ENCODE peak calls at places on chromosomes 13 and 19, in eight cellular contexts. One of them, this sample, is unnamed.

GRCh38 chr13:47418206-47418920 is 521.5 kb upstream of the HTR2A start:
- DNase-seq in pancreas: no peak
- DNase-seq in brain microvascular endothelial cell: no peak
- DNase-seq in heart left ventricle: no peak
- DNase-seq in cardiac muscle cell: no peak
- DNase-seq in heart right ventricle: no peak
- DNase-seq in GM12878: no peak
- DNase-seq in IMR-90: no peak
- DNase-seq in this sample: no peak

GRCh38 chr13:77492982-77493381 is 42.5 kb upstream of the SCEL start:
- DNase-seq in pancreas: no peak
- DNase-seq in brain microvascular endothelial cell: peak; percentile 14
- DNase-seq in heart left ventricle: no peak
- DNase-seq in cardiac muscle cell: peak; percentile 42
- DNase-seq in heart right ventricle: no peak
- DNase-seq in GM12878: no peak
- DNase-seq in IMR-90: no peak
- DNase-seq in this sample: no peak

GRCh38 chr19:50926144-50926543 is 14.9 kb upstream of the KLK4 start:
- DNase-seq in pancreas: no peak
- DNase-seq in brain microvascular endothelial cell: no peak
- DNase-seq in heart left ventricle: no peak
- DNase-seq in cardiac muscle cell: no peak
- DNase-seq in heart right ventricle: no peak
- DNase-seq in GM12878: no peak
- DNase-seq in IMR-90: no peak
- DNase-seq in this sample: no peak

GRCh38 chr13:39552233-39552632 is 50.8 kb downstream of the LHFPL6 start:
- DNase-seq in pancreas: no peak
- DNase-seq in brain microvascular endothelial cell: no peak
- DNase-seq in heart left ventricle: no peak
- DNase-seq in cardiac muscle cell: no peak
- DNase-seq in heart right ventricle: no peak
- DNase-seq in GM12878: no peak
- DNase-seq in IMR-90: no peak
- DNase-seq in this sample: no peak

GRCh38 chr13:108924154-108924940 is 294.9 kb downstream of the MYO16 start:
- DNase-seq in pancreas: no peak
- DNase-seq in brain microvascular endothelial cell: peak; percentile 68
- DNase-seq in heart left ventricle: no peak
- DNase-seq in cardiac muscle cell: no peak
- DNase-seq in heart right ventricle: no peak
- DNase-seq in GM12878: no peak
- DNase-seq in IMR-90: peak; percentile 84
- DNase-seq in this sample: no peak

GRCh38 chr13:53198017-53198416 is 169.4 kb downstream of the OLFM4 start:
- DNase-seq in pancreas: no peak
- DNase-seq in brain microvascular endothelial cell: no peak
- DNase-seq in heart left ventricle: no peak
- DNase-seq in cardiac muscle cell: no peak
- DNase-seq in heart right ventricle: no peak
- DNase-seq in GM12878: no peak
- DNase-seq in IMR-90: no peak
- DNase-seq in this sample: no peak

GRCh38 chr19:2022289-2022688 is 6.8 kb upstream of the BTBD2 start:
- DNase-seq in pancreas: no peak
- DNase-seq in brain microvascular endothelial cell: no peak
- DNase-seq in heart left ventricle: no peak
- DNase-seq in cardiac muscle cell: no peak
- DNase-seq in heart right ventricle: no peak
- DNase-seq in GM12878: no peak
- DNase-seq in IMR-90: no peak
- DNase-seq in this sample: no peak

GRCh38 chr19:9009431-9009830 is 778 bp downstream of the MUC16 start:
- DNase-seq in pancreas: no peak
- DNase-seq in brain microvascular endothelial cell: no peak
- DNase-seq in heart left ventricle: no peak
- DNase-seq in cardiac muscle cell: no peak
- DNase-seq in heart right ventricle: no peak
- DNase-seq in GM12878: no peak
- DNase-seq in IMR-90: no peak
- DNase-seq in this sample: no peak

GRCh38 chr19:17681505-17682125 is 6.5 kb downstream of the UNC13A start:
- DNase-seq in pancreas: no peak
- DNase-seq in brain microvascular endothelial cell: peak; percentile 31
- DNase-seq in heart left ventricle: no peak
- DNase-seq in cardiac muscle cell: peak; percentile 58
- DNase-seq in heart right ventricle: peak; percentile 55
- DNase-seq in GM12878: no peak
- DNase-seq in IMR-90: peak; percentile 56
- DNase-seq in this sample: no peak

GRCh38 chr19:19347401-19347800 is 26.8 kb downstream of the MAU2 start:
- DNase-seq in pancreas: no peak
- DNase-seq in brain microvascular endothelial cell: no peak
- DNase-seq in heart left ventricle: no peak
- DNase-seq in cardiac muscle cell: no peak
- DNase-seq in heart right ventricle: no peak
- DNase-seq in GM12878: no peak
- DNase-seq in IMR-90: no peak
- DNase-seq in this sample: no peak

GRCh38 chr19:14517446-14517839 is 754 bp downstream of the DNAJB1 start:
- DNase-seq in pancreas: no peak
- DNase-seq in brain microvascular endothelial cell: no peak
- DNase-seq in heart left ventricle: no peak
- DNase-seq in cardiac muscle cell: peak; percentile 37
- DNase-seq in heart right ventricle: no peak
- DNase-seq in GM12878: no peak
- DNase-seq in IMR-90: peak; percentile 28
- DNase-seq in this sample: no peak

GRCh38 chr19:51660975-51661600 is 14.5 kb upstream of the SIGLEC14 start:
- DNase-seq in pancreas: peak; percentile 63
- DNase-seq in brain microvascular endothelial cell: peak; percentile 77
- DNase-seq in heart left ventricle: peak; percentile 74
- DNase-seq in cardiac muscle cell: peak; percentile 90
- DNase-seq in heart right ventricle: peak; percentile 49
- DNase-seq in GM12878: no peak
- DNase-seq in IMR-90: peak; percentile 72
- DNase-seq in this sample: peak; percentile 73

GRCh38 chr19:16825312-16826168 is 3.7 kb upstream of the SIN3B start:
- DNase-seq in pancreas: peak; percentile 47
- DNase-seq in brain microvascular endothelial cell: peak; percentile 50
- DNase-seq in heart left ventricle: no peak
- DNase-seq in cardiac muscle cell: peak; percentile 86
- DNase-seq in heart right ventricle: peak; percentile 50
- DNase-seq in GM12878: no peak
- DNase-seq in IMR-90: peak; percentile 63
- DNase-seq in this sample: peak; percentile 60

GRCh38 chr13:66532146-66532545 is 698.0 kb downstream of the PCDH9 start:
- DNase-seq in pancreas: no peak
- DNase-seq in brain microvascular endothelial cell: peak; percentile 62
- DNase-seq in heart left ventricle: no peak
- DNase-seq in cardiac muscle cell: peak; percentile 30
- DNase-seq in heart right ventricle: no peak
- DNase-seq in GM12878: no peak
- DNase-seq in IMR-90: peak; percentile 90
- DNase-seq in this sample: no peak

GRCh38 chr13:73842621-73843020 is 291.6 kb downstream of the KLF12 start:
- DNase-seq in pancreas: no peak
- DNase-seq in brain microvascular endothelial cell: peak; percentile 39
- DNase-seq in heart left ventricle: no peak
- DNase-seq in cardiac muscle cell: no peak
- DNase-seq in heart right ventricle: no peak
- DNase-seq in GM12878: no peak
- DNase-seq in IMR-90: peak; percentile 37
- DNase-seq in this sample: no peak

GRCh38 chr19:42273407-42274064 is 4.5 kb downstream of the CIC start:
- DNase-seq in pancreas: no peak
- DNase-seq in brain microvascular endothelial cell: no peak
- DNase-seq in heart left ventricle: no peak
- DNase-seq in cardiac muscle cell: no peak
- DNase-seq in heart right ventricle: no peak
- DNase-seq in GM12878: no peak
- DNase-seq in IMR-90: no peak
- DNase-seq in this sample: no peak

GRCh38 chr19:48452656-48453480 is 2.5 kb upstream of the KCNJ14 start:
- DNase-seq in pancreas: no peak
- DNase-seq in brain microvascular endothelial cell: no peak
- DNase-seq in heart left ventricle: no peak
- DNase-seq in cardiac muscle cell: no peak
- DNase-seq in heart right ventricle: no peak
- DNase-seq in GM12878: no peak
- DNase-seq in IMR-90: no peak
- DNase-seq in this sample: no peak

GRCh38 chr19:12156254-12157058 is at the start of gene ZNF625:
- DNase-seq in pancreas: peak; percentile 89
- DNase-seq in brain microvascular endothelial cell: peak; percentile 85
- DNase-seq in heart left ventricle: peak; percentile 93
- DNase-seq in cardiac muscle cell: peak; percentile 92
- DNase-seq in heart right ventricle: peak; percentile 88
- DNase-seq in GM12878: peak; percentile 39
- DNase-seq in IMR-90: peak; percentile 87
- DNase-seq in this sample: peak; percentile 81

GRCh38 chr19:12162882-12163806 is at the start of gene ZNF136:
- DNase-seq in pancreas: peak; percentile 95
- DNase-seq in brain microvascular endothelial cell: peak; percentile 97
- DNase-seq in heart left ventricle: peak; percentile 96
- DNase-seq in cardiac muscle cell: peak; percentile 95
- DNase-seq in heart right ventricle: peak; percentile 93
- DNase-seq in GM12878: peak; percentile 80
- DNase-seq in IMR-90: peak; percentile 95
- DNase-seq in this sample: peak; percentile 93

GRCh38 chr19:12163841-12164240 is 945 bp downstream of the ZNF136 start:
- DNase-seq in pancreas: no peak
- DNase-seq in brain microvascular endothelial cell: no peak
- DNase-seq in heart left ventricle: no peak
- DNase-seq in cardiac muscle cell: no peak
- DNase-seq in heart right ventricle: no peak
- DNase-seq in GM12878: no peak
- DNase-seq in IMR-90: peak; percentile 56
- DNase-seq in this sample: no peak

GRCh38 chr19:12162513-12162881 is 399 bp upstream of the ZNF136 start:
- DNase-seq in pancreas: no peak
- DNase-seq in brain microvascular endothelial cell: no peak
- DNase-seq in heart left ventricle: no peak
- DNase-seq in cardiac muscle cell: no peak
- DNase-seq in heart right ventricle: no peak
- DNase-seq in GM12878: no peak
- DNase-seq in IMR-90: no peak
- DNase-seq in this sample: no peak

GRCh38 chr19:12159773-12160414 is 3.0 kb upstream of the ZNF136 start:
- DNase-seq in pancreas: no peak
- DNase-seq in brain microvascular endothelial cell: no peak
- DNase-seq in heart left ventricle: no peak
- DNase-seq in cardiac muscle cell: no peak
- DNase-seq in heart right ventricle: no peak
- DNase-seq in GM12878: no peak
- DNase-seq in IMR-90: no peak
- DNase-seq in this sample: no peak
- H3K4me3 ChIP-seq in pancreas: no peak overlapping the region
- H3K4me3 ChIP-seq in brain microvascular endothelial cell: no peak overlapping the region
- H3K4me3 ChIP-seq in heart left ventricle: no peak overlapping the region
- H3K4me3 ChIP-seq in cardiac muscle cell: no peak overlapping the region
- H3K4me3 ChIP-seq in heart right ventricle: no peak overlapping the region
- H3K4me3 ChIP-seq in GM12878: no peak overlapping the region
- H3K4me3 ChIP-seq in IMR-90: no peak overlapping the region
- H3K4me3 ChIP-seq in this sample: no peak overlapping the region

DNA sequence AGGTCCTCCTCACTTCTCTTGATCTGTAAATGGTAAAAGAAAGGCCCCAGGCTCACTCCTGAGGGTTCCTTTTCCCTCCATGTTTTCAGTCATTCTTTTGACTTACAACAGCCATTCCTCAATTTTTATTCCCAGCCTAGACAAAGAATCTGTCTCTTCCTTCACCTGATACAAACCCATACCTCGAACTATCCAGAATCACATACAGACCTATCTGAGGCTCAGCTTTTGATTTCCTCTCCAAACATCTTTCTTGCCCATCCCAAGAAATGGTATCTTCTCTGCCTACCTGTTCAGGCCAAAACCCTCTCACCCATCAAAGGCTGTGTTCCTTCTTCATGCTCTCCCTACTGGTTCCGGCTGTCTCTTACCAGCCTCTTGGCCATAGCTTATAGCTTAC is 2.2 kb downstream of the CHMP2A start:
- DNase-seq in pancreas: no peak
- DNase-seq in brain microvascular endothelial cell: no peak
- DNase-seq in heart left ventricle: no peak
- DNase-seq in cardiac muscle cell: no peak
- DNase-seq in heart right ventricle: no peak
- DNase-seq in GM12878: no peak
- DNase-seq in IMR-90: no peak
- DNase-seq in this sample: no peak
- H3K27ac ChIP-seq in pancreas: no peak overlapping the region
- H3K27ac ChIP-seq in brain microvascular endothelial cell: no peak overlapping the region
- H3K27ac ChIP-seq in heart left ventricle: no peak overlapping the region
- H3K27ac ChIP-seq in cardiac muscle cell: peak overlapping the region; percentile 39
- H3K27ac ChIP-seq in heart right ventricle: no peak overlapping the region
- H3K27ac ChIP-seq in GM12878: no peak overlapping the region
- H3K27ac ChIP-seq in IMR-90: no peak overlapping the region
- H3K27ac ChIP-seq in this sample: no peak overlapping the region

DNA sequence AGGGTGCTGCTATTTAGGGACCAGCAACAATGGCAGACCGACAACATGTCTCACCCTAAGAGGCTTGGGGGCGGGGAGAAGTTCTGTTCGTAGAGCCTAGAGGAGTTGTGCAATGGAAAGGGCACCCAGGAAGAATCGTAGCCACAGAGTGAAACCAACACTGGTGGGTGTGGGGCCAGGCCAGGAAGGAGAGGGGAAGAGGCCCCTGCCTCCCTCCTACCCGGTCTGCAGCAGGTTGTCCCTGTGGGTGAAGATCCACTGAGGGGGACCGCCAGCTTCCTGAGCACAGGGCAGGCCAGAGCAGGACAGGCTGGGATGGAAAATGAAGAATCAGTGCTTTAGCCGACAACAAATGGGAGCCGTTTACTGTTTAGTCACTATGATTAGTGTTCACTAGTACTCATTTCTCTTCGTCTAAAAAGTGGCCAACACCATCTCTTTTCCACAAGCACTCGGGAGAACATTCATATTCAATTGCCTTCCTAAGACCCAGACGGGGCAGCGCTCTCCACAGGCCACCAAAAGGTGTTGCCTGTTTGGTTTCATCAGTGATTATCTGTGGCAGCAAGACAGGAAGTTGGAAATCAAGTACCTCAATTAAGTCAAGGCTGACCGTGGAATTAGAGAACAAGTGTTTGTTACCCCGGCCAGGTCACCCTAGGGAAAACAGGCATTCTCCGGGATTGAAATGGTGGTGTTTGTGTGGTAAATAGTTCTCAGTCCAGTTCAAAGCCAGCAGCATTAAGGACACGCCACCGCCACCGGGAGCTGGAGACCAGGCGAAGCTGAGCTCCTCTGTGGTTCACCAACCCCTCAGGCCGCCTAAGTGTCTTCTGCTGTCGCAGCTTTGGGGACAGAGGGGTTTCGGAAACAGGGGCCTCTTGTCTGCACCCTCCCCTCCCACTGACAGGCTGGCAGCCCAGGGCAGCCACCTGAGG is 1.0 kb upstream of the ATP11A start:
- DNase-seq in pancreas: no peak
- DNase-seq in brain microvascular endothelial cell: no peak
- DNase-seq in heart left ventricle: no peak
- DNase-seq in cardiac muscle cell: no peak
- DNase-seq in heart right ventricle: no peak
- DNase-seq in GM12878: no peak
- DNase-seq in IMR-90: no peak
- DNase-seq in this sample: no peak
- H3K4me3 ChIP-seq in pancreas: peak overlapping the region; percentile 94
- H3K4me3 ChIP-seq in brain microvascular endothelial cell: peak overlapping the region; percentile 61
- H3K4me3 ChIP-seq in heart left ventricle: peak overlapping the region; percentile 96
- H3K4me3 ChIP-seq in cardiac muscle cell: peak overlapping the region; percentile 99
- H3K4me3 ChIP-seq in heart right ventricle: peak overlapping the region; percentile 100
- H3K4me3 ChIP-seq in GM12878: peak overlapping the region; percentile 77
- H3K4me3 ChIP-seq in IMR-90: peak overlapping the region; percentile 72
- H3K4me3 ChIP-seq in this sample: peak overlapping the region; percentile 96

GRCh38 chr13:24671367-24672117 is 8.7 kb upstream of the ATP12A start:
- DNase-seq in pancreas: peak; percentile 29
- DNase-seq in brain microvascular endothelial cell: peak; percentile 86
- DNase-seq in heart left ventricle: no peak
- DNase-seq in cardiac muscle cell: peak; percentile 91
- DNase-seq in heart right ventricle: no peak
- DNase-seq in GM12878: no peak
- DNase-seq in IMR-90: peak; percentile 72
- DNase-seq in this sample: no peak
- H3K27ac ChIP-seq in pancreas: no peak overlapping the region
- H3K27ac ChIP-seq in brain microvascular endothelial cell: peak overlapping the region; percentile 43
- H3K27ac ChIP-seq in heart left ventricle: no peak overlapping the region
- H3K27ac ChIP-seq in cardiac muscle cell: no peak overlapping the region
- H3K27ac ChIP-seq in heart right ventricle: no peak overlapping the region
- H3K27ac ChIP-seq in GM12878: no peak overlapping the region
- H3K27ac ChIP-seq in IMR-90: peak overlapping the region; percentile 4
- H3K27ac ChIP-seq in this sample: no peak overlapping the region